ENCODE peak calls at places on chromosome 18, in seven cellular contexts. One of them, this sample, is unnamed.
A peak's percentile ranks its signal among the peaks of the same experiment; 100 is the strongest.

GRCh38 chr18:37452697-37453385 is 112.8 kb downstream of the CELF4 start:
- DNase-seq in germinal center: no peak
- DNase-seq in colonic mucosa: no peak
- DNase-seq in NCI-H1092 treated with DMSO at 0.1 percent for 48 hours: peak; percentile 25
- DNase-seq in GM10248: no peak
- DNase-seq in fibroblast of the conjunctiva: no peak
- DNase-seq in activated naive CD4-positive, alpha-beta T cell treated with Interleukin-2 at 50 U/mL for 16 hours: no peak
- DNase-seq in this sample: no peak

GRCh38 chr18:55401275-55401620 is 186.7 kb downstream of the TCF4 start:
- DNase-seq in germinal center: no peak
- DNase-seq in colonic mucosa: no peak
- DNase-seq in NCI-H1092 treated with DMSO at 0.1 percent for 48 hours: no peak
- DNase-seq in GM10248: no peak
- DNase-seq in fibroblast of the conjunctiva: no peak
- DNase-seq in activated naive CD4-positive, alpha-beta T cell treated with Interleukin-2 at 50 U/mL for 16 hours: no peak
- DNase-seq in this sample: no peak

GRCh38 chr18:57660961-57661360 is 39.3 kb upstream of the NARS1 start:
- DNase-seq in germinal center: no peak
- DNase-seq in colonic mucosa: no peak
- DNase-seq in NCI-H1092 treated with DMSO at 0.1 percent for 48 hours: no peak
- DNase-seq in GM10248: no peak
- DNase-seq in fibroblast of the conjunctiva: no peak
- DNase-seq in activated naive CD4-positive, alpha-beta T cell treated with Interleukin-2 at 50 U/mL for 16 hours: no peak
- DNase-seq in this sample: no peak

GRCh38 chr18:37426536-37427080 is 139.0 kb downstream of the CELF4 start:
- DNase-seq in germinal center: no peak
- DNase-seq in colonic mucosa: no peak
- DNase-seq in NCI-H1092 treated with DMSO at 0.1 percent for 48 hours: no peak
- DNase-seq in GM10248: no peak
- DNase-seq in fibroblast of the conjunctiva: no peak
- DNase-seq in activated naive CD4-positive, alpha-beta T cell treated with Interleukin-2 at 50 U/mL for 16 hours: no peak
- DNase-seq in this sample: no peak

GRCh38 chr18:62420151-62420512 is 95.0 kb downstream of the TNFRSF11A start:
- DNase-seq in germinal center: no peak
- DNase-seq in colonic mucosa: peak; percentile 74
- DNase-seq in NCI-H1092 treated with DMSO at 0.1 percent for 48 hours: no peak
- DNase-seq in GM10248: no peak
- DNase-seq in fibroblast of the conjunctiva: no peak
- DNase-seq in activated naive CD4-positive, alpha-beta T cell treated with Interleukin-2 at 50 U/mL for 16 hours: peak; percentile 17
- DNase-seq in this sample: no peak

GRCh38 chr18:21853020-21853419 is 112.4 kb downstream of the MIB1 start:
- DNase-seq in germinal center: peak; percentile 14
- DNase-seq in colonic mucosa: no peak
- DNase-seq in NCI-H1092 treated with DMSO at 0.1 percent for 48 hours: no peak
- DNase-seq in GM10248: peak; percentile 37
- DNase-seq in fibroblast of the conjunctiva: no peak
- DNase-seq in activated naive CD4-positive, alpha-beta T cell treated with Interleukin-2 at 50 U/mL for 16 hours: no peak
- DNase-seq in this sample: peak; percentile 43

GRCh38 chr18:79988079-79988924 is at the start of gene TXNL4A:
- DNase-seq in germinal center: peak; percentile 84
- DNase-seq in colonic mucosa: peak; percentile 85
- DNase-seq in NCI-H1092 treated with DMSO at 0.1 percent for 48 hours: peak; percentile 90
- DNase-seq in GM10248: peak; percentile 91
- DNase-seq in fibroblast of the conjunctiva: peak; percentile 73
- DNase-seq in activated naive CD4-positive, alpha-beta T cell treated with Interleukin-2 at 50 U/mL for 16 hours: peak; percentile 86
- DNase-seq in this sample: peak; percentile 95

GRCh38 chr18:64720781-64721464 is 572.0 kb upstream of the LINC00305 start:
- DNase-seq in germinal center: no peak
- DNase-seq in colonic mucosa: peak; percentile 51
- DNase-seq in NCI-H1092 treated with DMSO at 0.1 percent for 48 hours: peak; percentile 41
- DNase-seq in GM10248: no peak
- DNase-seq in fibroblast of the conjunctiva: no peak
- DNase-seq in activated naive CD4-positive, alpha-beta T cell treated with Interleukin-2 at 50 U/mL for 16 hours: no peak
- DNase-seq in this sample: no peak

GRCh38 chr18:75128051-75128605 is 80.8 kb downstream of the PTGR3 start:
- DNase-seq in germinal center: no peak
- DNase-seq in colonic mucosa: peak; percentile 11
- DNase-seq in NCI-H1092 treated with DMSO at 0.1 percent for 48 hours: no peak
- DNase-seq in GM10248: no peak
- DNase-seq in fibroblast of the conjunctiva: no peak
- DNase-seq in activated naive CD4-positive, alpha-beta T cell treated with Interleukin-2 at 50 U/mL for 16 hours: no peak
- DNase-seq in this sample: no peak

GRCh38 chr18:55587341-55588000 is 521 bp downstream of the TCF4 start:
- DNase-seq in germinal center: peak; percentile 29
- DNase-seq in colonic mucosa: peak; percentile 18
- DNase-seq in NCI-H1092 treated with DMSO at 0.1 percent for 48 hours: peak; percentile 47
- DNase-seq in GM10248: peak; percentile 14
- DNase-seq in fibroblast of the conjunctiva: no peak
- DNase-seq in activated naive CD4-positive, alpha-beta T cell treated with Interleukin-2 at 50 U/mL for 16 hours: no peak
- DNase-seq in this sample: peak; percentile 18

GRCh38 chr18:42131044-42131939 is 176.3 kb downstream of the PIK3C3 start:
- DNase-seq in germinal center: no peak
- DNase-seq in colonic mucosa: peak; percentile 22
- DNase-seq in NCI-H1092 treated with DMSO at 0.1 percent for 48 hours: peak; percentile 81
- DNase-seq in GM10248: no peak
- DNase-seq in fibroblast of the conjunctiva: no peak
- DNase-seq in activated naive CD4-positive, alpha-beta T cell treated with Interleukin-2 at 50 U/mL for 16 hours: no peak
- DNase-seq in this sample: no peak

GRCh38 chr18:76466410-76466991 is 28.5 kb downstream of the ZNF516 start:
- DNase-seq in germinal center: no peak
- DNase-seq in colonic mucosa: no peak
- DNase-seq in NCI-H1092 treated with DMSO at 0.1 percent for 48 hours: no peak
- DNase-seq in GM10248: no peak
- DNase-seq in fibroblast of the conjunctiva: no peak
- DNase-seq in activated naive CD4-positive, alpha-beta T cell treated with Interleukin-2 at 50 U/mL for 16 hours: no peak
- DNase-seq in this sample: no peak

GRCh38 chr18:10682368-10682714 is 156.5 kb downstream of the NAPG start:
- DNase-seq in germinal center: no peak
- DNase-seq in colonic mucosa: no peak
- DNase-seq in NCI-H1092 treated with DMSO at 0.1 percent for 48 hours: no peak
- DNase-seq in GM10248: no peak
- DNase-seq in fibroblast of the conjunctiva: no peak
- DNase-seq in activated naive CD4-positive, alpha-beta T cell treated with Interleukin-2 at 50 U/mL for 16 hours: no peak
- DNase-seq in this sample: no peak

GRCh38 chr18:48954837-48955527 is 4.2 kb upstream of the SMAD7 start:
- DNase-seq in germinal center: no peak
- DNase-seq in colonic mucosa: no peak
- DNase-seq in NCI-H1092 treated with DMSO at 0.1 percent for 48 hours: no peak
- DNase-seq in GM10248: no peak
- DNase-seq in fibroblast of the conjunctiva: no peak
- DNase-seq in activated naive CD4-positive, alpha-beta T cell treated with Interleukin-2 at 50 U/mL for 16 hours: no peak
- DNase-seq in this sample: no peak

GRCh38 chr18:35953688-35954087 is 18.8 kb upstream of the RMP24 start:
- DNase-seq in germinal center: no peak
- DNase-seq in colonic mucosa: no peak
- DNase-seq in NCI-H1092 treated with DMSO at 0.1 percent for 48 hours: no peak
- DNase-seq in GM10248: no peak
- DNase-seq in fibroblast of the conjunctiva: no peak
- DNase-seq in activated naive CD4-positive, alpha-beta T cell treated with Interleukin-2 at 50 U/mL for 16 hours: no peak
- DNase-seq in this sample: no peak

GRCh38 chr18:35038881-35039491 is 2.2 kb upstream of the MAPRE2 start:
- DNase-seq in germinal center: peak; percentile 56
- DNase-seq in colonic mucosa: no peak
- DNase-seq in NCI-H1092 treated with DMSO at 0.1 percent for 48 hours: no peak
- DNase-seq in GM10248: peak; percentile 30
- DNase-seq in fibroblast of the conjunctiva: no peak
- DNase-seq in activated naive CD4-positive, alpha-beta T cell treated with Interleukin-2 at 50 U/mL for 16 hours: no peak
- DNase-seq in this sample: no peak

This sample was measured in GM20000.